ENCODE peak calls at places on chromosomes 5 and 9, in seven cellular contexts. M is GM23338, S is IMR-90, P is endothelial cell of umbilical vein, C is osteoblast, V is OCI-LY7, U is fibroblast of lung. W is an unnamed sample. For H3K4me1, the result is how much of the 10 kb centered on the place peaks cover.

GRCh38 chr9:73371801-73372200 is 220.1 kb downstream of the ANXA1 start:
- DNase-seq in U (no peak), C (no peak), P (no peak), S (no peak), V (no peak), M (no peak), W (no peak)

GRCh38 chr9:81588148-81588874 is 101.0 kb downstream of the TLE1 start:
- DNase-seq in P (peak), M (no peak), C (peak), S (peak), V (no peak), U (peak), W (peak)

GRCh38 chr9:14071484-14071883 is 242.5 kb downstream of the NFIB start:
- DNase-seq in C (no peak), U (no peak), V (no peak), P (no peak), S (no peak), M (peak), W (no peak)

GRCh38 chr9:19162956-19163355 is 35.7 kb upstream of the PLIN2 start:
- DNase-seq in S (no peak), U (peak), P (no peak), C (no peak), V (no peak), M (no peak), W (peak)

GRCh38 chr5:7856855-7857254 is 5.9 kb upstream of the CFAP90 start:
- DNase-seq in C (peak), S (peak), P (peak), U (peak), M (peak), V (peak), W (peak)

GRCh38 chr5:179227196-179227577 is 118.1 kb downstream of the ADAMTS2 start:
- DNase-seq in P (no peak), M (no peak), U (no peak), S (no peak), C (peak), V (no peak), W (no peak)

GRCh38 chr5:65721050-65721774 is 697 bp downstream of the SGTB start:
- DNase-seq in C (peak), S (peak), P (peak), M (peak), V (peak), U (peak), W (peak)

GRCh38 chr9:2574215-2574614 is 47.4 kb upstream of the VLDLR start:
- DNase-seq in C (no peak), S (no peak), P (no peak), U (no peak), M (no peak), V (no peak), W (no peak)

GRCh38 chr5:64635056-64635686 is 55.1 kb upstream of the SHISAL2B start:
- DNase-seq in M (peak), S (peak), U (peak), V (peak), C (no peak), P (peak), W (peak)

GRCh38 chr9:135702002-135702721 is at the start of gene KCNT1:
- DNase-seq in P (peak), M (peak), U (peak), C (peak), S (peak), V (peak), W (peak)

GRCh38 chr9:96888591-96888990 is 34.3 kb upstream of the ZNF782 start:
- DNase-seq in S (no peak), C (no peak), P (no peak), M (no peak), V (no peak), U (no peak), W (no peak)

GRCh38 chr5:135038202-135038828 is 4.3 kb upstream of the PITX1 start:
- DNase-seq in C (peak), U (no peak), P (no peak), M (peak), V (no peak), S (no peak), W (no peak)

GRCh38 chr9:121376214-121376830 is 6.3 kb upstream of the STOM start:
- DNase-seq in V (peak), S (peak), C (no peak), P (peak), U (peak), M (no peak), W (no peak)

GRCh38 chr9:134059188-134059641 is 8.6 kb downstream of the BRD3 start:
- DNase-seq in M (no peak), C (no peak), V (no peak), P (no peak), U (no peak), S (no peak), W (no peak)

GRCh38 chr9:90836396-90837080 is 34.9 kb downstream of the SYK start:
- DNase-seq in V (no peak), P (no peak), S (no peak), C (no peak), U (no peak), M (no peak), W (no peak)

GRCh38 chr5:139668924-139669680 is 21.0 kb downstream of the CXXC5 start:
- DNase-seq in U (no peak), M (no peak), S (no peak), V (peak), C (no peak), P (no peak), W (no peak)

GRCh38 chr9:98318834-98319478 is 63.5 kb upstream of the TBC1D2 start:
- DNase-seq in V (no peak), P (no peak), S (peak), C (peak), U (peak), M (no peak), W (no peak)

GRCh38 chr5:147208134-147208533 is 26.7 kb upstream of the STK32A start:
- DNase-seq in U (no peak), C (no peak), V (no peak), S (no peak), M (no peak), P (no peak), W (no peak)

GRCh38 chr9:20297646-20298084 is 324.6 kb downstream of the MLLT3 start:
- DNase-seq in C (peak), U (peak), V (no peak), S (peak), P (no peak), M (no peak), W (peak)

GRCh38 chr9:87954230-87954629 is 20.1 kb downstream of the CDK20 start:
- DNase-seq in P (no peak), S (no peak), C (no peak), U (no peak), V (no peak), M (no peak), W (no peak)

GRCh38 chr5:121967187-121967586 is 5.4 kb downstream of the SRFBP1 start:
- DNase-seq in C (no peak), M (no peak), U (peak), S (peak), P (peak), V (no peak), W (no peak)

GRCh38 chr5:74313896-74314295 is 326.6 kb downstream of the ENC1 start:
- DNase-seq in S (no peak), C (no peak), M (no peak), V (no peak), U (no peak), P (no peak), W (no peak)

GRCh38 chr9:36892279-36892678 is 141.8 kb downstream of the PAX5 start:
- DNase-seq in V (no peak), U (no peak), P (no peak), C (no peak), S (no peak), M (no peak), W (no peak)

GRCh38 chr5:147509710-147510651 is at the start of gene DPYSL3:
- DNase-seq in P (peak), S (peak), V (no peak), C (peak), U (peak), M (peak), W (peak)

GRCh38 chr5:178454821-178455479 is 135.2 kb downstream of the COL23A1 start:
- DNase-seq in U (no peak), S (no peak), V (no peak), M (peak), C (peak), P (no peak), W (no peak)

GRCh38 chr9:128245293-128246151 is 30.3 kb downstream of the GOLGA2 start:
- DNase-seq in S (peak), M (peak), P (peak), V (no peak), C (peak), U (peak), W (peak)

GRCh38 chr9:87701931-87702421 is 23.9 kb upstream of the CTSL start:
- DNase-seq in M (peak), P (no peak), U (no peak), V (no peak), C (peak), S (no peak), W (no peak)

GRCh38 chr9:92538541-92538940 is 2.8 kb upstream of the ECM2 start:
- DNase-seq in V (no peak), S (peak), U (no peak), M (no peak), P (no peak), C (peak), W (no peak)

GRCh38 chr9:136939996-136940525 is 4.5 kb downstream of the FBXW5 start:
- DNase-seq in S (no peak), M (no peak), P (no peak), U (no peak), V (no peak), C (no peak), W (no peak)

GRCh38 chr9:108412755-108413154 is 443.0 kb downstream of the ACTL7B start:
- DNase-seq in V (peak), S (peak), U (no peak), M (peak), C (no peak), P (no peak), W (peak)

GRCh38 chr5:114116981-114117380 is 244.9 kb upstream of the KCNN2 start:
- DNase-seq in P (no peak), M (no peak), V (no peak), U (no peak), S (no peak), C (no peak), W (no peak)

GRCh38 chr5:133287500-133287899 is 235.7 kb downstream of the HSPA4 start:
- DNase-seq in P (peak), S (peak), U (peak), V (peak), C (no peak), M (peak), W (peak)

GRCh38 chr5:150473673-150474358 is 24.3 kb upstream of the RPS14 start:
- DNase-seq in M (peak), V (no peak), U (no peak), C (peak), P (no peak), S (peak), W (peak)

GRCh38 chr9:72044095-72044494 is 16.3 kb downstream of the C9orf57 start:
- DNase-seq in U (no peak), C (no peak), M (no peak), P (no peak), V (no peak), S (no peak), W (peak)

GRCh38 chr9:69898714-69899209 is 78.1 kb downstream of the CFAP95 start:
- DNase-seq in P (peak), M (no peak), C (peak), U (peak), S (peak), V (no peak), W (no peak)

GRCh38 chr9:133141833-133142594 is 21.0 kb upstream of the RALGDS start:
- DNase-seq in S (no peak), P (no peak), U (no peak), M (no peak), V (no peak), C (no peak), W (no peak)

GRCh38 chr9:75071530-75072122 is 16.3 kb downstream of the NMRK1 start:
- DNase-seq in P (no peak), V (peak), U (no peak), S (no peak), C (no peak), M (no peak), W (no peak)

GRCh38 chr5:116360008-116360853 is 214.4 kb downstream of the SEMA6A start:
- DNase-seq in V (no peak), P (no peak), S (no peak), U (peak), C (no peak), M (no peak), W (peak)

GRCh38 chr9:5629312-5630037 is 568 bp downstream of the RIC1 start:
- DNase-seq in S (no peak), M (peak), V (peak), C (peak), U (peak), P (peak), W (peak)

DNA sequence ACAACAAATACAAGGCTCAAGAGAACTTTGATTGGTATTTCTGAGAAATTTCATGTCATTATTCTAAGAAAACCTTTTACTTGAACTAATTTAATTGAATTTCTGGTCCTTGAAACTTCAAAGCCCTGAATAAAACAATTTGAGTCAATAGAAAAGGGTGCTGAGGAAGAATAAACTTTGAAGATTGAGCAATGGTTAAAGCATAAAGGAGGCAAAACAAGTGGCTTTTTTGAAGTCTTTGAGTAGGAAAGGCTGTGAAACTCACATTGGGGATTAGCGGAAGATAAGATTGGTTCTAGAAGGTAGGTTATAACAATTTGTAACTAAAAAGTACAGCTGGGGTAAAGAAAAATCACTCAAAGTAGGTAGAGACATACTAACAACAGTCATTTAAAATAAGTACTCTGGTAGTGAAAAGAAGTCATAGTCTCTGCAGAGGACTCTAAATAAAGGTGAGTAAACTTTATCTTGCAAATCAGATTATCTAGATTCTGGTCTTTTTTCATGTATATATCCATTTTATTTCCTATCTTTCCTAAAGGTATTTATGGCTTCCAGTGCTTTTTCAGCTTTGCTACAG is 6.4 kb upstream of the PLPP1 start:
- DNase-seq in C (no peak), P (no peak), M (no peak), V (no peak), U (no peak), S (no peak), W (no peak)
- H2AFZ ChIP-seq in C (no peak), P (no peak), M (peak), V (peak), U (no peak), S (no peak), W (no peak)

DNA sequence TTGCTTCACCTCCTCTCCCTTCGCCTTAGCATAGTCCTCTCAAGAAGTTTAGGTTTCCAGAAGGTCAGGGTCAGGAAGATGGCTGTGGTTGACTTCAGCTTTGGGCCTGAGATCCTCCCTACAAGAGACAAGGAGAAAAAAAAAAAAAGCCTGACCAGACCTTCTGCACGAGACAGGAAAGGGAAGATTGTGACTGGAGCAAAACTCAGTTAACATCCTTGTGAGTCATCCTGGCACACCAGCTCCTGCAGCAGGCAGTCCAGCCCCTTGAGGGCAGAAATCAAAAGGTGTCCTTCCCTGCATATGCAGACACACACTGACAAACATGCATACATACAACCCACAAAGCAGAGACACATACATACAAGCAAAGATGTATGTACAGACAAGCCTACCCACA is 18.0 kb upstream of the ENHO start:
- DNase-seq in C (peak), M (no peak), V (no peak), U (peak), P (peak), S (peak), W (peak)
- TF ChIP-seq CTCF in C (no peak), M (no peak), V (no peak), U (no peak), P (no peak), S (no peak), W (no peak)

DNA sequence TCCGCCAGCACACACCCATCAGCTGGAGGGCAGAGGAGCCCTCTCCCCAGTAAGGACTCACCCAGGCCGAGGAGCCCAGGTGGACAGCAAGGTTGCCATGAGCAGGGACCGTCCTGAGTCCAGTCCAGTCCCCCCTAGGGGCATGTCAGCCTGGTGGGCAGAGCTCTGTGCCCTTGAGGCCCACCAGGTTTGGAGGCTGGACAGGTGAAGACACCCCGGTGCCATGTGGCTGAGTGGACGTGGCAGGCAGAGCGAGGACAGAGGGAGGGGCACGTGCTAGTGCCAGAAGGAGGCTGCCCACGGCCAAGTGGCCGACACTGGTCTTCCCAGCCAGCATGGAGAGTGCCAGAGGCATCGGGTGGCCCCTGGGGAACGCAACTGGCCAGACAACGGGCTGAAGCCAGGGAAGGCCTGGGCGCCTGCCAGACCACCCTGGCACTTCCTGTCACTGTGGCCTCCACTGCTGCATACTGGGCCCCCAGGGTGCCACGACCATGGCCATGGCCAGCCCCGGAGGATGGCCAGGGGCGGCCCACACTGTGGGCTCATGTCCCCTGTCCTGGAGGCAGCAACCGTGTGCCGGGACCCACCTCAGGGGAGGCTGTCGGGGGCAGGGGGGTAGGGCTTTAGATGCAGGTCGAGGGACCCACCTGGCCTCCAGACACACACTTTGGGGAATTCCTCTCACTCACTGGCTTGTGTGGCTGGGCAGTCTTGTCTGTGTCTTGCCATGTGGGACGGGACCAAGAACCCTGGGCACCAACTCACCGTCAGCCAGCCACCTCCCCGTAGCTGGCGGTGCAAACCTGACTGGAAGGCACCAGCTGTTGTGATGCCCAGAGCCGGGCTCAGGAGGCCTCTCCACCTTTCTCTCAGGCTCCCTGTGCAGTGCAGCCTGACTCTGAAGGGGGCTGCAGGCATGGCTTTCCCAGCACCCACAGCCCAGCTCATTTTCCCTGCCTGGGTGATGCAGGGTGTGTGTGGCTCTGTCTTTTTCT is 42.3 kb upstream of the LPCAT1 start:
- DNase-seq in M (no peak), V (no peak), S (no peak), C (peak), P (no peak), U (no peak), W (no peak)
- H3K4me1 ChIP-seq in M (under half), V (under half), S (under half), C (under half), P (under half), U (under half), W (under half)

DNA sequence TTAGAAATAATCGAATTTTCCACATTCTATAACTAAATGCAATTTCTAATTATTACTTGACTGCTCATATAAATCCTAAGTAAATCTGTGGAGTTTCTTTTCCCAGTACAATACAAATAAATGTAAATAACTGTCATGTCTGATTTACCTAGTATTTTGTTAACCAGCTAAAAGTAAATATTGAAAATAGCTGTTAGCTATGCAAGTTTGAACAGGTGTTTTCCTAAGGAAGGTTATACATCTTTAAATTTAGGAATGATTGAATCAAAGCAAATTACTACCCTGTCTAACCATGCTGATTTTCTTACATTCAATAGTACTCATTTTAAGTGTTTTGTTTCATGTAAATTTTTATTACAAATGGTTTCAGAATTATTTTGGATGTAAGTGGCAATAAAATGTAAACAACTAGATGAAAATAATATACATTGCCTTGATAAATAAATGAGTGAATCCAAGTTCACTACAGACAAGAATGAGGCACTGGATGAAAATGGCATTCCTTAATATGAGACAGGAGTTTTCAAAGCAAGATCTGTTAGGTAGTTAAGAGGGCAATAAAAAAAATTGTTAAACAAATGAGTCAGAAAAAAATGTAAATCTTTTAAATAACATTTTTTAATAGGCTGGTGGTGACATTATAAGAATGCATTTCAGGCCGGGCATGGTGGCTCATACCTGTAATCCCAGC is 15.8 kb downstream of the MCIDAS start:
- DNase-seq in P (no peak), M (no peak), C (no peak), S (no peak), V (no peak), U (no peak), W (no peak)
- H2AFZ ChIP-seq in P (no peak), M (no peak), C (no peak), S (no peak), V (no peak), U (no peak), W (no peak)

DNA sequence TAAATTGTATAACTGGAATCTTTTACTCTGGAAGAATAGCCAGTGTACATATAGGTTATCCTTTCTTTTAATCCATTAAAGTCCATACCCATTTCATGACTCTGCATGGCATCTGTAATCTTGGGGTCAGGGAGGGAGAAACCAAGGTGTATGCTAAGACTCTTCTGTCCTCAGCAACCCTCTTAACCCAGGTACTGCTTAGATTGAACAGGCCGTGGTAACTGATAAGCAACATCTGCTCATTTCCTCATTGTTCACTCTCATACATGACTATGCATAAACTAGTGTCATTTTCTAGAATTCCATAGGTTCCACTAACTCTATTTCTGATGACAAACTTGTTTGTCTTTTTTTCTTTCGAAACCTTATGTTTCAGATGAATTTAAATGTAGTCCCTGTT is 69.3 kb upstream of the IFNE start:
- DNase-seq in U (peak), M (no peak), C (no peak), V (no peak), S (peak), P (peak), W (no peak)
- TF ChIP-seq CTCF in U (no peak), M (no peak), C (no peak), V (no peak), S (no peak), P (no peak), W (no peak)